ENCODE peak calls at places on chromosomes 16 and 17, in seven cellular contexts. I, Y, M, X, E, A and H are unnamed samples.

GRCh38 chr16:13919330-13919682 is 648 bp upstream of the ERCC4 start:
- DNase-seq in I (no peak), Y (no peak), M (peak; percentile 77), X (no peak), E (peak; percentile 64), A (peak; percentile 33), H (no peak)

GRCh38 chr17:79814966-79815835 is 18.3 kb upstream of the CBX8 start:
- DNase-seq in I (peak; percentile 51), Y (peak; percentile 67), M (peak; percentile 51), X (no peak), E (no peak), A (no peak), H (no peak)

GRCh38 chr16:14303182-14303618 is 232.1 kb downstream of the MRTFB start:
- DNase-seq in I (no peak), Y (no peak), M (peak; percentile 39), X (no peak), E (peak; percentile 36), A (no peak), H (no peak)

GRCh38 chr16:31063843-31064611 is 10.0 kb downstream of the ZNF668 start:
- DNase-seq in I (no peak), Y (no peak), M (no peak), X (no peak), E (no peak), A (no peak), H (no peak)

GRCh38 chr16:1377406-1378010 is 25.8 kb downstream of the GNPTG start:
- DNase-seq in I (no peak), Y (no peak), M (no peak), X (no peak), E (no peak), A (no peak), H (no peak)

GRCh38 chr17:27519550-27519949 is 63.3 kb downstream of the KSR1 start:
- DNase-seq in I (no peak), Y (no peak), M (no peak), X (no peak), E (no peak), A (no peak), H (no peak)

GRCh38 chr16:54744998-54745397 is 185.7 kb upstream of the IRX5 start:
- DNase-seq in I (no peak), Y (no peak), M (no peak), X (no peak), E (no peak), A (no peak), H (no peak)

GRCh38 chr17:59669411-59669810 is 37.8 kb downstream of the PTRH2 start:
- DNase-seq in I (no peak), Y (no peak), M (no peak), X (no peak), E (no peak), A (no peak), H (no peak)

GRCh38 chr17:66837883-66838665 is 3.2 kb downstream of the CACNG5 start:
- DNase-seq in I (no peak), Y (no peak), M (no peak), X (no peak), E (no peak), A (no peak), H (no peak)

GRCh38 chr16:87241135-87241771 is 75.9 kb downstream of the C16orf95 start:
- DNase-seq in I (no peak), Y (no peak), M (no peak), X (no peak), E (no peak), A (no peak), H (no peak)
- TF ChIP-seq CTCF in I (no peak), Y (no peak), M (no peak), X (no peak), E (no peak), A (no peak), H (no peak)

DNA sequence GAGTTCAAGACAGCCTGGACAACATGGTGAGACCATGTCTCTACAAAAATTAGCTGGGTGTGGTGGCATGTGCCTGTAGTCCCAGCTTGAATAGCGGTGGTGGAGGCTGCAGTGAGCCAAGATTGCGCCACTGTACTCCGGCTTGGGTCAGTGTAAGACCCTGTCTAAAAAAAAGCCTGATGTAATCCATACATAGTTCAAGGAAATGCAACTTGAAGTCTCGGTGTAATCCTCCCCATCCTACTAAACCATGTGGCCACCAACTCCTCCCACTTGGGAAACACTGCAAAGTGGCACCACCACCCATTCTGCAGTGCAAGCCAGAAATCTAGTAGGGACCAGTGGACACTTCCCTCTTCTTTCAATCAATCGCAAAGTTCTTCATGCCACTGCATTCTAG is 5.4 kb upstream of the KPNB1 start:
- DNase-seq in I (no peak), Y (no peak), M (no peak), X (no peak), E (no peak), A (no peak), H (no peak)
- TF ChIP-seq CTCF in I (no peak), Y (no peak), M (no peak), X (no peak), E (no peak), A (no peak), H (no peak)

DNA sequence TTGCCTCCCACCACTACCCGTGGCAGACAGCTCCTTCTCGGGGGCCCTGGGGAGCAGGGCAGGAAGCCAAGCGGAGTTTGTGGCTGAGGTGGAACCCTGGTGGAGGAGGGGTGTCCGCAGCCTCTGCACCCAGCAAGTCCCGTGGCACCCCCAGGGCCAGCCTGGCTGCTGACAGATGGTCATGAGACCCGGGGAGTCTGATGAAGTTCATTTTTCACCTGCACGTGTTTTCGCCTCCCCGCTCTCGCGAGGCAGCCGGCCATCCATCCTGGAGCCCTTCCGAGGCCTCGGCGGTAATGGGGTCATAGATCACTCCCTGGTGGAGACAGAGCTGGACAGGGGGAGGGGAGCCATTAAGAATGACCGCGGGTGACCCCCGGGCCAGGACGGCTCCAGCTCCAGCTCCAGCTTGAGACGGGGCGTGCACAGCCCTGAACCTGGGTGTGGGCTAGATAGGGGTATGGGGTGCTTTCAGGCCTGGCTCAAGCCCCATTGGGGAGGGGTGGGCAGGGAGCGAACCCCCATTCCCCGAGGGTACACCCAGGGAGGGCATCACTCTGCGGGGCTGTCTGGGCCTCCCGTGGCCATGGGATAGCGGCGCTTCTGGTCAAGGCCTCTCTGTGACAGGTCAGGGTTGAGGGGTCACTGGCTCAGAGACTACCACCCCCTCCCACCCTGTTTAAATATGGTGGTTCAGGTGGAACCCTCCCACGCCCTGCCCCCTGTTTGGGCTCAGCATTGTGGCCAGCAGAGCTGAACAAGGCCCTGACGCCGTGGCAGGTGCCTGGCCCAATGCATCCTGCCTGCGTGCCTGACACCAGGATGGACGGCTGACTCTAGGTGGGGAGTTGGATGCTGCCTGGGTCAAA is 227.4 kb upstream of the GSE1 start:
- DNase-seq in I (no peak), Y (no peak), M (no peak), X (no peak), E (no peak), A (no peak), H (no peak)
- TF ChIP-seq CTCF in I (no peak), Y (no peak), M (no peak), X (no peak), E (no peak), A (no peak), H (no peak)

GRCh38 chr17:31448467-31449077 is 57.1 kb downstream of the RAB11FIP4 start:
- DNase-seq in I (no peak), Y (no peak), M (peak; percentile 57), X (peak; percentile 23), E (peak; percentile 50), A (no peak), H (no peak)

GRCh38 chr17:31449746-31450145 is 58.3 kb downstream of the RAB11FIP4 start:
- DNase-seq in I (no peak), Y (no peak), M (no peak), X (no peak), E (no peak), A (no peak), H (no peak)

GRCh38 chr17:31443386-31443785 is 51.9 kb downstream of the RAB11FIP4 start:
- DNase-seq in I (no peak), Y (no peak), M (no peak), X (no peak), E (no peak), A (no peak), H (no peak)

GRCh38 chr17:31444026-31444425 is 52.6 kb downstream of the RAB11FIP4 start:
- DNase-seq in I (no peak), Y (no peak), M (no peak), X (no peak), E (no peak), A (no peak), H (no peak)

DNA sequence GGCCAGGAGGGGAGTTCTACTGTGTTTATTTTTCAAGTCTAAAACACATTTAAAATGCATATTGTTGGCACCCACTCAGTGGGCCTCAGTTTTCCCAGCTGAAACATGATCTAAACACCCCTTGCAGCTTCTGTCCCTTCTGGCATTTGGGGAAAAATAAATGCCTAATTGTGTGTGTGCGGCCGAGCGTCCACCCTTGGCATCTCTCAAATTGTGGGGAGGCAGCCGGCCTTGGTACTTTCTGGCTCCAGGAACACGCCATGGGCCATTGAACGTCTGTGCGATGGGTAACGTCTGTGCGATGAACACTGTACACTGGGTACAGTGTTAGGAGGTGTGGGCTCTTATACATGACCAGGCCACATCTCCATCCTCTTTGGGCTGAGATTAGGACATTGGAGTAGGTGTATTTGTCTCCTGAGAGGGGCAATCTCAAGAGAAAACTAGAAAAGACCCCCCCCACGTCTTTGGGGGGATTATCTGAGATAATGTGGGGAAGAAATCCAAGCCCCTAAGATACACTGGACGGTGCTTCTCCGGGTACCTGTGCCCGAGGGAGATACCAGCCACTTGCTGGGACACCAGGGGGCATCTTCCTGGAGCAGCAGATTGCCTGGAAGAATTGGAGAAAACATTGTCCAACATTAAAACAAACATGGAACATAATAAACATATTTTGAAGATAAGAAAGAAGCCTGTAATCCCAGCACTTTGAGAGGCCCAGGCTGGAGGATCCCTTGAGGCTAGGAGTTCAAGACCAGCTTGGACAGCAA is 54.9 kb downstream of the RAB11FIP4 start:
- DNase-seq in I (no peak), Y (no peak), M (no peak), X (no peak), E (peak; percentile 9), A (no peak), H (no peak)
- TF ChIP-seq CTCF in I (no peak), Y (no peak), M (peak; percentile 11), X (no peak), E (peak; percentile 45), A (no peak), H (peak; percentile 12)

GRCh38 chr16:27985981-27986380 is 77.5 kb downstream of the GSG1L start:
- DNase-seq in I (no peak), Y (no peak), M (no peak), X (no peak), E (no peak), A (no peak), H (no peak)

GRCh38 chr16:27982184-27982583 is 81.3 kb downstream of the GSG1L start:
- DNase-seq in I (no peak), Y (no peak), M (no peak), X (no peak), E (no peak), A (no peak), H (no peak)

GRCh38 chr16:27984121-27984520 is 79.4 kb downstream of the GSG1L start:
- DNase-seq in I (no peak), Y (no peak), M (no peak), X (no peak), E (no peak), A (no peak), H (no peak)

GRCh38 chr16:27980919-27981670 is 82.4 kb downstream of the GSG1L start:
- DNase-seq in I (no peak), Y (no peak), M (no peak), X (no peak), E (no peak), A (no peak), H (no peak)

DNA sequence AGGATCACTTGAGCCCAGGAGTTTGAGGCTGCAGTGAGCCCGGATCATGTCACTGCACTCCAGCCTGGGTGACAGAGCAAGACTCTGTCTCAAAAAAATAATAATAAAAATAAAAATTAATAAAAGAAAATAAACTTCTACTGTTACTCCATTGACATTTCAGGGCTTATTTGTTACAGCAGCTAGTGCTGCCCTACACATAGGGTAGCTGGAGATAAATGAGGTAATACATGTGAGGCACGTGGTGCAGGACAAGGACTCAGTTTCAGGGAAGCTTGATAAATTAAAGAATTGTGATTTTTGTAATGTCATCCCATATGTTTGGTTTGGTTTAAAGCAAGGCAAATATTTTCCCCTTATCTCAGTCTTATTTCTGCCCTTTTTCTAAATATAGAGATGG is 80.3 kb downstream of the GSG1L start:
- DNase-seq in I (no peak), Y (no peak), M (no peak), X (no peak), E (no peak), A (no peak), H (no peak)
- TF ChIP-seq CTCF in I (no peak), Y (no peak), M (no peak), X (no peak), E (no peak), A (no peak), H (no peak)